ENCODE peak calls at places on chromosomes 4 and X, in eight cellular contexts. M, L, T, K, Z, A, O and U are unnamed samples.

GRCh38 chrX:136950206-136950605 is 69.7 kb upstream of the RBMX start:
- DNase-seq in O (no peak), L (no peak), K (no peak), M (no peak), T (no peak), Z (no peak), A (no peak), U (no peak)

GRCh38 chr4:44760142-44760898 is 34.0 kb upstream of the GNPDA2 start:
- DNase-seq in K (peak; percentile 20), Z (peak; percentile 62), T (no peak), L (no peak), O (peak; percentile 7), A (no peak), M (no peak), U (peak; percentile 7)

GRCh38 chr4:182929296-182929695 is 12.1 kb upstream of the DCTD start:
- DNase-seq in M (no peak), T (no peak), A (no peak), L (no peak), Z (peak; percentile 91), K (peak; percentile 97), O (peak; percentile 39), U (peak; percentile 93)

GRCh38 chrX:134604701-134605271 is 53.5 kb downstream of the PLAC1 start:
- DNase-seq in T (no peak), M (no peak), L (no peak), A (peak; percentile 48), O (no peak), K (peak; percentile 42), Z (peak; percentile 37), U (no peak)

GRCh38 chrX:16573781-16574180 is 76.2 kb upstream of the S100G start:
- DNase-seq in L (no peak), T (no peak), O (no peak), Z (peak; percentile 66), M (no peak), K (peak; percentile 76), A (no peak), U (peak; percentile 71)

GRCh38 chr4:3745886-3746656 is 20.1 kb upstream of the ADRA2C start:
- DNase-seq in A (no peak), M (peak; percentile 28), T (no peak), O (no peak), L (no peak), K (no peak), Z (no peak), U (no peak)

GRCh38 chrX:49079489-49080428 is at the start of gene WDR45:
- DNase-seq in T (no peak), O (peak; percentile 51), M (peak; percentile 89), L (peak; percentile 88), Z (peak; percentile 78), K (peak; percentile 63), A (peak; percentile 86), U (peak; percentile 48)

GRCh38 chrX:23699636-23700194 is 32.4 kb downstream of the PRDX4 start:
- DNase-seq in K (peak; percentile 14), O (no peak), A (no peak), T (peak; percentile 2), Z (no peak), M (no peak), L (no peak), U (no peak)

GRCh38 chr4:73499996-73500765 is 18.6 kb downstream of the AFM start:
- DNase-seq in A (no peak), M (no peak), O (no peak), T (no peak), Z (peak; percentile 46), L (no peak), K (peak; percentile 3), U (no peak)

GRCh38 chrX:54641530-54641929 is 111.5 kb downstream of the GNL3L start:
- DNase-seq in M (no peak), A (no peak), K (no peak), Z (no peak), L (no peak), O (no peak), T (no peak), U (no peak)

GRCh38 chr4:108774809-108775530 is 12.1 kb upstream of the ETNPPL start:
- DNase-seq in O (no peak), L (no peak), K (no peak), Z (no peak), A (peak; percentile 75), M (peak; percentile 81), T (peak; percentile 8), U (no peak)

GRCh38 chrX:51158261-51158660 is 174.4 kb upstream of the NUDT10 start:
- DNase-seq in O (no peak), Z (no peak), A (no peak), T (no peak), L (no peak), K (no peak), M (no peak), U (no peak)

GRCh38 chr4:76257824-76258223 is 6.3 kb downstream of the FAM47E start:
- DNase-seq in O (no peak), Z (no peak), T (no peak), M (no peak), A (no peak), K (no peak), L (no peak), U (no peak)

GRCh38 chr4:5532100-5532499 is 176.3 kb downstream of the EVC2 start:
- DNase-seq in A (no peak), O (no peak), K (no peak), T (no peak), Z (no peak), L (no peak), M (no peak), U (no peak)
- H3K27ac ChIP-seq in A (no peak overlapping the region), O (no peak overlapping the region), K (no peak overlapping the region), T (no peak overlapping the region), Z (no peak overlapping the region), L (no peak overlapping the region), M (no peak overlapping the region), U (no peak overlapping the region)

DNA sequence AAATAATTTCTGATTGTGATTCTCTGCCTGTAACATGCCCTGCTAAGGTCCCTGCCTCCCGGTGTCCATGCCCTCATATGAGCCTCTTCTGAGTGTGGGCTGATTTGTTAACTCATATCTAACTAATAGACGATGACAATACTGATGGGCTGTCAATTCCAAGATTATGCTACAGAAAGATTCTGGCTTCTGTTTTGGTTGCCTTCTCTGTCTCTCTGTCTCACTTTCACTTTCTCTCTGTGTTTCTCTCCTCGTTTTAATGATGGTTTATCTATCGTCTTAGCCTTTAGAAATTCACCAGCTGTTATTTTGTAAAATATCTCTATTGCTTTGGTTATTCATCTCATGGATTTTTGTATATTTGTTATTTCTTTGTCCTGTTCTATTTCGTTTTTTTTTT is 312.5 kb upstream of the ANXA10 start:
- DNase-seq in T (no peak), L (no peak), Z (no peak), A (no peak), K (no peak), M (no peak), O (no peak), U (no peak)
- H3K4me3 ChIP-seq in T (no peak overlapping the region), L (no peak overlapping the region), Z (no peak overlapping the region), A (no peak overlapping the region), K (peak overlapping the region; percentile 46), M (no peak overlapping the region), O (no peak overlapping the region), U (no peak overlapping the region)

GRCh38 chrX:150573702-150574101 is 5.3 kb downstream of the MTM1 start:
- DNase-seq in M (no peak), T (no peak), L (no peak), O (no peak), K (no peak), A (no peak), Z (no peak), U (no peak)

GRCh38 chrX:150569155-150569477 is 695 bp downstream of the MTM1 start:
- DNase-seq in T (no peak), M (peak; percentile 64), Z (no peak), A (peak; percentile 67), K (peak; percentile 43), O (no peak), L (no peak), U (peak; percentile 3)

GRCh38 chrX:150570512-150570911 is 2.1 kb downstream of the MTM1 start:
- DNase-seq in Z (peak; percentile 55), T (no peak), L (no peak), K (no peak), M (no peak), O (peak; percentile 93), A (no peak), U (no peak)

GRCh38 chrX:150574824-150575409 is 6.5 kb downstream of the MTM1 start:
- DNase-seq in M (no peak), L (no peak), A (no peak), K (no peak), O (no peak), Z (no peak), T (no peak), U (no peak)

GRCh38 chrX:150572206-150572605 is 3.8 kb downstream of the MTM1 start:
- DNase-seq in M (no peak), K (no peak), Z (no peak), A (no peak), O (no peak), L (no peak), T (no peak), U (no peak)
- H3K27ac ChIP-seq in M (no peak overlapping the region), K (no peak overlapping the region), Z (no peak overlapping the region), A (peak overlapping the region; percentile 35), O (peak overlapping the region; percentile 89), L (peak overlapping the region; percentile 42), T (no peak overlapping the region), U (no peak overlapping the region)

GRCh38 chrX:68431836-68432235 is 1.5 kb downstream of the OPHN1 start:
- DNase-seq in O (no peak), L (no peak), M (no peak), Z (no peak), A (no peak), T (no peak), K (peak; percentile 66), U (no peak)
- H3K4me3 ChIP-seq in O (no peak overlapping the region), L (no peak overlapping the region), M (peak overlapping the region; percentile 70), Z (no peak overlapping the region), A (no peak overlapping the region), T (no peak overlapping the region), K (no peak overlapping the region), U (no peak overlapping the region)

DNA sequence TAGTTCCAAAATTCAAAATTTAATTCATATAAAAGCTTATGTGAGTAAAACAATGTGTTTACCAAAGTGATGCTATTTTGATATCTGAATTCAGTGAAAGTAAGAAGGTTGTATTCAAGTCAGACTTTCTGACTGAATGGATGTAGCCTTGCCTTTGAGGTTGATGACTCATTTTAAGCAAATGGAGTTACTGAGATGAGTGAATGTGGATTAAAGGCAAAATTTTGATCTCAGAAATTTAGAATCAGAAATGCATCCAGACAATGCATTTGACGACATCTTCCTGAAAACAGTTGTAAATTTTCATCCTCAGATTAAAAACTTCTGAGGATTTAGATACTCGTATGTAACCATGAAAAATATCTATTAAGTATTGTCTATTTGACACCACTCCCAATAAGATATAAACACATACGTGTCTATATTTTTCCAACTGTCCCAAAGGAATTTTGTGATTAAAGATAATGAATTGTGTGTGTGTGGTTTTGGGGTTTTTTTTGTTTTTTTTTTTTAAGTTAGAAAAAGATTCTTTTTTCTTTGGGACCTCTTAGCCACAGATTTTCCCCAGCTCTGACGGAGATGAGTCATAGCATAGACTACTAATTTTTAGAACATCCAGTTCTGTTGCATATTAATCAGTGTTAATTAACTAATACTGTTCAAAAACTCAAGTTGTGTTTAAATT is 34.4 kb downstream of the NFKB1 start:
- DNase-seq in A (no peak), K (peak; percentile 75), T (no peak), Z (peak; percentile 58), M (no peak), O (no peak), L (no peak), U (peak; percentile 42)
- H3K27ac ChIP-seq in A (no peak overlapping the region), K (no peak overlapping the region), T (no peak overlapping the region), Z (no peak overlapping the region), M (no peak overlapping the region), O (no peak overlapping the region), L (no peak overlapping the region), U (peak overlapping the region; percentile 56)